ENCODE peak calls at places on chromosomes 2 and 18, in four cellular contexts. One of them, this sample, is unnamed.

GRCh38 chr18:77316641-77317040 is 67.0 kb downstream of the GALR1 start:
- DNase-seq in fibroblast of pulmonary artery: peak
- DNase-seq in Calu3: no peak
- DNase-seq in osteoblast: no peak
- DNase-seq in this sample: no peak

GRCh38 chr2:133792223-133792622 is 224.0 kb upstream of the NCKAP5 start:
- DNase-seq in fibroblast of pulmonary artery: no peak
- DNase-seq in Calu3: no peak
- DNase-seq in osteoblast: no peak
- DNase-seq in this sample: no peak

GRCh38 chr2:207505180-207505579 is 24.6 kb upstream of the CREB1 start:
- DNase-seq in fibroblast of pulmonary artery: no peak
- DNase-seq in Calu3: no peak
- DNase-seq in osteoblast: no peak
- DNase-seq in this sample: no peak

GRCh38 chr2:160209457-160209856 is 9.4 kb upstream of the ITGB6 start:
- DNase-seq in fibroblast of pulmonary artery: peak
- DNase-seq in Calu3: no peak
- DNase-seq in osteoblast: peak
- DNase-seq in this sample: peak

GRCh38 chr2:169259402-169259801 is 102.9 kb downstream of the LRP2 start:
- DNase-seq in fibroblast of pulmonary artery: no peak
- DNase-seq in Calu3: no peak
- DNase-seq in osteoblast: no peak
- DNase-seq in this sample: no peak

GRCh38 chr2:234980476-234981187 is 28.8 kb downstream of the SH3BP4 start:
- DNase-seq in fibroblast of pulmonary artery: peak
- DNase-seq in Calu3: no peak
- DNase-seq in osteoblast: no peak
- DNase-seq in this sample: no peak

GRCh38 chr2:6855860-6856547 is 9.7 kb downstream of the CMPK2 start:
- DNase-seq in fibroblast of pulmonary artery: no peak
- DNase-seq in Calu3: peak
- DNase-seq in osteoblast: no peak
- DNase-seq in this sample: no peak

GRCh38 chr2:101540518-101540917 is 65.6 kb upstream of the RFX8 start:
- DNase-seq in fibroblast of pulmonary artery: peak
- DNase-seq in Calu3: peak
- DNase-seq in osteoblast: peak
- DNase-seq in this sample: peak

GRCh38 chr2:79191816-79192215 is 32.3 kb upstream of the REG3A start:
- DNase-seq in fibroblast of pulmonary artery: no peak
- DNase-seq in Calu3: no peak
- DNase-seq in osteoblast: no peak
- DNase-seq in this sample: no peak

GRCh38 chr2:215624423-215624829 is 188.6 kb upstream of the FN1 start:
- DNase-seq in fibroblast of pulmonary artery: peak
- DNase-seq in Calu3: no peak
- DNase-seq in osteoblast: peak
- DNase-seq in this sample: peak

GRCh38 chr2:22449676-22450075 is 935.3 kb upstream of the KLHL29 start:
- DNase-seq in fibroblast of pulmonary artery: no peak
- DNase-seq in Calu3: no peak
- DNase-seq in osteoblast: no peak
- DNase-seq in this sample: no peak

GRCh38 chr2:112141623-112142001 is 3.4 kb downstream of the FBLN7 start:
- DNase-seq in fibroblast of pulmonary artery: no peak
- DNase-seq in Calu3: no peak
- DNase-seq in osteoblast: no peak
- DNase-seq in this sample: no peak

GRCh38 chr2:203097735-203098134 is 83.1 kb downstream of the NBEAL1 start:
- DNase-seq in fibroblast of pulmonary artery: peak
- DNase-seq in Calu3: no peak
- DNase-seq in osteoblast: no peak
- DNase-seq in this sample: no peak

GRCh38 chr2:9492927-9493326 is 18.6 kb downstream of the IAH1 start:
- DNase-seq in fibroblast of pulmonary artery: no peak
- DNase-seq in Calu3: no peak
- DNase-seq in osteoblast: no peak
- DNase-seq in this sample: no peak

GRCh38 chr18:42611134-42611533 is 504.4 kb downstream of the RIT2 start:
- DNase-seq in fibroblast of pulmonary artery: no peak
- DNase-seq in Calu3: no peak
- DNase-seq in osteoblast: no peak
- DNase-seq in this sample: no peak

GRCh38 chr2:46198164-46198883 is 98.9 kb upstream of the EPAS1 start:
- DNase-seq in fibroblast of pulmonary artery: no peak
- DNase-seq in Calu3: no peak
- DNase-seq in osteoblast: no peak
- DNase-seq in this sample: no peak

GRCh38 chr2:7954223-7954622 is 727.6 kb upstream of the ID2 start:
- DNase-seq in fibroblast of pulmonary artery: no peak
- DNase-seq in Calu3: no peak
- DNase-seq in osteoblast: no peak
- DNase-seq in this sample: no peak

GRCh38 chr2:72439892-72440291 is 292.2 kb upstream of the CYP26B1 start:
- DNase-seq in fibroblast of pulmonary artery: no peak
- DNase-seq in Calu3: no peak
- DNase-seq in osteoblast: no peak
- DNase-seq in this sample: no peak

GRCh38 chr2:196725218-196725617 is 74.3 kb downstream of the GTF3C3 start:
- DNase-seq in fibroblast of pulmonary artery: peak
- DNase-seq in Calu3: no peak
- DNase-seq in osteoblast: no peak
- DNase-seq in this sample: no peak

GRCh38 chr2:175309799-175310198 is 128.3 kb upstream of the ATP5MC3 start:
- DNase-seq in fibroblast of pulmonary artery: peak
- DNase-seq in Calu3: peak
- DNase-seq in osteoblast: no peak
- DNase-seq in this sample: no peak

GRCh38 chr2:100940240-100940639 is 61.8 kb upstream of the RPL31 start:
- DNase-seq in fibroblast of pulmonary artery: peak
- DNase-seq in Calu3: no peak
- DNase-seq in osteoblast: no peak
- DNase-seq in this sample: no peak

GRCh38 chr2:10497797-10498251 is 49.7 kb upstream of the ODC1 start:
- DNase-seq in fibroblast of pulmonary artery: peak
- DNase-seq in Calu3: peak
- DNase-seq in osteoblast: peak
- DNase-seq in this sample: peak

GRCh38 chr2:179569834-179570233 is 291.6 kb downstream of the ZNF385B start:
- DNase-seq in fibroblast of pulmonary artery: peak
- DNase-seq in Calu3: no peak
- DNase-seq in osteoblast: no peak
- DNase-seq in this sample: no peak

GRCh38 chr2:146135245-146135644 is 1615.3 kb upstream of the ZEB2 start:
- DNase-seq in fibroblast of pulmonary artery: no peak
- DNase-seq in Calu3: no peak
- DNase-seq in osteoblast: peak
- DNase-seq in this sample: no peak

GRCh38 chr2:233671290-233672161 is at the start of gene UGT1A9:
- DNase-seq in fibroblast of pulmonary artery: no peak
- DNase-seq in Calu3: no peak
- DNase-seq in osteoblast: no peak
- DNase-seq in this sample: no peak

GRCh38 chr2:113138428-113139322 is 11.3 kb downstream of the IL1RN start:
- DNase-seq in fibroblast of pulmonary artery: peak
- DNase-seq in Calu3: peak
- DNase-seq in osteoblast: peak
- DNase-seq in this sample: peak

GRCh38 chr2:179444056-179444455 is 179.4 kb upstream of the SESTD1 start:
- DNase-seq in fibroblast of pulmonary artery: peak
- DNase-seq in Calu3: no peak
- DNase-seq in osteoblast: no peak
- DNase-seq in this sample: no peak

GRCh38 chr2:7625392-7626138 is 708.4 kb downstream of the RNF144A start:
- DNase-seq in fibroblast of pulmonary artery: no peak
- DNase-seq in Calu3: no peak
- DNase-seq in osteoblast: no peak
- DNase-seq in this sample: no peak

GRCh38 chr2:174336403-174337336 is 1.9 kb downstream of the SP9 start:
- DNase-seq in fibroblast of pulmonary artery: no peak
- DNase-seq in Calu3: peak
- DNase-seq in osteoblast: peak
- DNase-seq in this sample: no peak

GRCh38 chr2:182170341-182170740 is 184.7 kb downstream of the PPP1R1C start:
- DNase-seq in fibroblast of pulmonary artery: no peak
- DNase-seq in Calu3: no peak
- DNase-seq in osteoblast: no peak
- DNase-seq in this sample: no peak

GRCh38 chr2:242010567-242011513 is 141.3 kb downstream of the RTP5 start:
- DNase-seq in fibroblast of pulmonary artery: peak
- DNase-seq in Calu3: no peak
- DNase-seq in osteoblast: no peak
- DNase-seq in this sample: no peak

DNA sequence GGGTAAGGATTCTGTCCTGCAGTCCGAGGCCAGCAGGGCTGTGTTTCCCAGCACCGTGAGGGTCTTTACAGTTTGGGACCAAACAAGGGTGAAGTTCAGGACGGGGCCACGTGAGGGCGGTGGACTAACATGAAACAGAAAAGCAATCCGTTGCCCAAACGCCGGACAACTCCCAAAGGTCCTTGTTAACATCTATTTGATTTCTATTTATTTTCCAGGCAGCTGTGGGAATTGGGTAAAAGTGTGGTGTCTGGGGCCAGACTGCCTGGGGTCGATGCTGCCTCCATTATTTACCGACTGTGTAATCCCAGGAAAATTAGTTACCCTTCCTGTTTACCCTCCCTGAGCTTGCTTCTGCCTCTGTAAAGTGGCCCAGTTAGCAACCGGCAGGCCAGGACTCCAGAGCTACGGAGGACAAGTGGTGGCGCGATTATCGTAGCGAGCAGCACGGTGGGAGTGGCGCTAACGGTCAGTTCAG is 66.3 kb upstream of the TCF7L1 start:
- DNase-seq in fibroblast of pulmonary artery: peak
- DNase-seq in Calu3: peak
- DNase-seq in osteoblast: peak
- DNase-seq in this sample: peak
- TF ChIP-seq CTCF in fibroblast of pulmonary artery: peak
- TF ChIP-seq CTCF in Calu3: peak
- TF ChIP-seq CTCF in osteoblast: peak
- TF ChIP-seq CTCF in this sample: peak

GRCh38 chr2:68319397-68320117 is at the start of gene CNRIP1:
- DNase-seq in fibroblast of pulmonary artery: peak
- DNase-seq in Calu3: no peak
- DNase-seq in osteoblast: peak
- DNase-seq in this sample: peak
- TF ChIP-seq CTCF in fibroblast of pulmonary artery: no peak
- TF ChIP-seq CTCF in Calu3: no peak
- TF ChIP-seq CTCF in osteoblast: no peak
- TF ChIP-seq CTCF in this sample: no peak

DNA sequence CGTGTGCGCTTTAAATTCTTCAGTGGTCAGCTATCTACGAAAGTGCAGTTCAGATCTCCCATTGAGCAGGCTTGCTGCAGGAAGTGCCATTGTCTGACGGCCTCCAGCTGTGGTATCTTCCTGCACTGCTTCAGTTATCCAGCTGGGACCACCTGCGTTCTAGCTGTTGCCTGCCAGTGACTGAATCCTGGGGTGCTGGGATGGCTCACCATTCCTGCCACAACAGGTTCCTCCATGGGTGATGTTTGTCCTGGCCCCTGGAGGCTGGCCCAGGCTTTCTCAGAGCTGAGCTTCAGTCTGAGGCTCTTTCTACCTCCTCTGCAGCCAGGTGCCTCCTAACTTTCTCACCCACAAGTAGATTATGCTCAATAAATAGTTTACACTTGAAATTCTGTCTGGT is 498.5 kb upstream of the HS6ST1 start:
- DNase-seq in fibroblast of pulmonary artery: no peak
- DNase-seq in Calu3: no peak
- DNase-seq in osteoblast: no peak
- DNase-seq in this sample: no peak
- TF ChIP-seq CTCF in fibroblast of pulmonary artery: no peak
- TF ChIP-seq CTCF in Calu3: no peak
- TF ChIP-seq CTCF in osteoblast: no peak
- TF ChIP-seq CTCF in this sample: no peak

GRCh38 chr18:60668583-60668982 is 296.0 kb upstream of the MC4R start:
- DNase-seq in fibroblast of pulmonary artery: no peak
- DNase-seq in Calu3: no peak
- DNase-seq in osteoblast: peak
- DNase-seq in this sample: no peak
- TF ChIP-seq CTCF in fibroblast of pulmonary artery: no peak
- TF ChIP-seq CTCF in Calu3: no peak
- TF ChIP-seq CTCF in osteoblast: no peak
- TF ChIP-seq CTCF in this sample: no peak

GRCh38 chr2:195664528-195664927 is 7.5 kb downstream of the SLC39A10 start:
- DNase-seq in fibroblast of pulmonary artery: peak
- DNase-seq in Calu3: no peak
- DNase-seq in osteoblast: no peak
- DNase-seq in this sample: no peak
- TF ChIP-seq CTCF in fibroblast of pulmonary artery: no peak
- TF ChIP-seq CTCF in Calu3: peak
- TF ChIP-seq CTCF in osteoblast: peak
- TF ChIP-seq CTCF in this sample: peak

GRCh38 chr18:24503182-24503581 is 42.7 kb downstream of the HRH4 start:
- DNase-seq in fibroblast of pulmonary artery: no peak
- DNase-seq in Calu3: no peak
- DNase-seq in osteoblast: no peak
- DNase-seq in this sample: no peak
- TF ChIP-seq CTCF in fibroblast of pulmonary artery: no peak
- TF ChIP-seq CTCF in Calu3: no peak
- TF ChIP-seq CTCF in osteoblast: no peak
- TF ChIP-seq CTCF in this sample: no peak

GRCh38 chr2:107669335-107669734 is 157.4 kb upstream of the RGPD4 start:
- DNase-seq in fibroblast of pulmonary artery: peak
- DNase-seq in Calu3: no peak
- DNase-seq in osteoblast: peak
- DNase-seq in this sample: no peak
- TF ChIP-seq CTCF in fibroblast of pulmonary artery: peak
- TF ChIP-seq CTCF in Calu3: no peak
- TF ChIP-seq CTCF in osteoblast: peak
- TF ChIP-seq CTCF in this sample: peak

DNA sequence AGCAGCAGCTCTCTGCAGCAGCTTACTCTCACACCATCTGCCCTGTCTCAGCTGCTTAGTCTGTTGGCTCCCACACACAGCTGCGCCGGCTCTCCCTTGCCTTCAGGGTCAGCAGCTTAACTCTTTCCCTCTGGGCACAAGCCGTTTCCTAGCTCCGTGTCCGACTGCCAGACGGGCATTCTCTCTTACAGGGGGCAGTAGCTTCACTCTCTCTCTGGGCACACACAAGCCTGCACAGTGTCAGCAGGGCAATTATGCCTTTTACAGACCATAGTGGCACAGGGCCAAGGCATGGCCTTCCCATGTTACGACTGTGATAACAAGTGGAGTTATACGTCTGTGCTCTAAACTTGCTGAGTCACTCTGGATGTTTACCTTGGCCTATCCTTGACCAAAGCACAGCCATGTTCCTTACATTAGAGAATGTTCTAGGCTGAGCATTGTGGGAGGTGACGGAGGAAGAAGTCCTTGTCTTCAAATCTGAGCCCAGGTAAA is 31.7 kb downstream of the PCARE start:
- DNase-seq in fibroblast of pulmonary artery: peak
- DNase-seq in Calu3: no peak
- DNase-seq in osteoblast: no peak
- DNase-seq in this sample: no peak
- TF ChIP-seq CTCF in fibroblast of pulmonary artery: no peak
- TF ChIP-seq CTCF in Calu3: no peak
- TF ChIP-seq CTCF in osteoblast: no peak
- TF ChIP-seq CTCF in this sample: no peak